ENCODE peak calls at places on chromosomes 16 and 17, in eight cellular contexts. One of them, this sample, is unnamed. For H3K9me3, the result is how much of the 10 kb centered on the place peaks cover.

GRCh38 chr17:50203086-50203485 is 1.7 kb upstream of the COL1A1 start:
- DNase-seq in naive thymus-derived CD4-positive, alpha-beta T cell: no peak
- DNase-seq in esophagus squamous epithelium: no peak
- DNase-seq in left ventricle myocardium inferior: no peak
- DNase-seq in right lobe of liver: no peak
- DNase-seq in Panc1: no peak
- DNase-seq in tibial artery: peak
- DNase-seq in adrenal gland: no peak
- DNase-seq in this sample: no peak

GRCh38 chr17:31696703-31697325 is 162.2 kb downstream of the COPRS start:
- DNase-seq in right lobe of liver: no peak
- DNase-seq in naive thymus-derived CD4-positive, alpha-beta T cell: no peak
- DNase-seq in esophagus squamous epithelium: no peak
- DNase-seq in adrenal gland: no peak
- DNase-seq in Panc1: no peak
- DNase-seq in tibial artery: no peak
- DNase-seq in left ventricle myocardium inferior: no peak
- DNase-seq in this sample: no peak

GRCh38 chr16:84520778-84521770 is 16.6 kb upstream of the MEAK7 start:
- DNase-seq in naive thymus-derived CD4-positive, alpha-beta T cell: no peak
- DNase-seq in tibial artery: no peak
- DNase-seq in esophagus squamous epithelium: no peak
- DNase-seq in Panc1: no peak
- DNase-seq in right lobe of liver: no peak
- DNase-seq in adrenal gland: no peak
- DNase-seq in left ventricle myocardium inferior: no peak
- DNase-seq in this sample: no peak

GRCh38 chr16:75265911-75266701 is 14.7 kb upstream of the BCAR1 start:
- DNase-seq in left ventricle myocardium inferior: peak
- DNase-seq in esophagus squamous epithelium: no peak
- DNase-seq in naive thymus-derived CD4-positive, alpha-beta T cell: no peak
- DNase-seq in tibial artery: peak
- DNase-seq in adrenal gland: peak
- DNase-seq in Panc1: no peak
- DNase-seq in right lobe of liver: peak
- DNase-seq in this sample: peak

GRCh38 chr17:69834494-69834893 is 240.5 kb upstream of the KCNJ16 start:
- DNase-seq in left ventricle myocardium inferior: no peak
- DNase-seq in tibial artery: no peak
- DNase-seq in right lobe of liver: no peak
- DNase-seq in naive thymus-derived CD4-positive, alpha-beta T cell: no peak
- DNase-seq in adrenal gland: no peak
- DNase-seq in Panc1: no peak
- DNase-seq in esophagus squamous epithelium: no peak
- DNase-seq in this sample: no peak

GRCh38 chr17:70369296-70369855 is 200.0 kb downstream of the KCNJ2 start:
- DNase-seq in left ventricle myocardium inferior: no peak
- DNase-seq in naive thymus-derived CD4-positive, alpha-beta T cell: no peak
- DNase-seq in Panc1: no peak
- DNase-seq in tibial artery: no peak
- DNase-seq in right lobe of liver: no peak
- DNase-seq in adrenal gland: no peak
- DNase-seq in esophagus squamous epithelium: no peak
- DNase-seq in this sample: no peak

GRCh38 chr17:44529864-44530263 is 26.7 kb upstream of the GPATCH8 start:
- DNase-seq in naive thymus-derived CD4-positive, alpha-beta T cell: no peak
- DNase-seq in esophagus squamous epithelium: no peak
- DNase-seq in adrenal gland: no peak
- DNase-seq in right lobe of liver: no peak
- DNase-seq in left ventricle myocardium inferior: no peak
- DNase-seq in tibial artery: no peak
- DNase-seq in Panc1: no peak
- DNase-seq in this sample: no peak

GRCh38 chr16:25005445-25006306 is 9.5 kb downstream of the ARHGAP17 start:
- DNase-seq in Panc1: no peak
- DNase-seq in esophagus squamous epithelium: no peak
- DNase-seq in left ventricle myocardium inferior: no peak
- DNase-seq in tibial artery: no peak
- DNase-seq in right lobe of liver: no peak
- DNase-seq in naive thymus-derived CD4-positive, alpha-beta T cell: no peak
- DNase-seq in adrenal gland: no peak
- DNase-seq in this sample: no peak

GRCh38 chr16:49776085-49776501 is 79.8 kb downstream of the ZNF423 start:
- DNase-seq in Panc1: no peak
- DNase-seq in left ventricle myocardium inferior: peak
- DNase-seq in tibial artery: peak
- DNase-seq in naive thymus-derived CD4-positive, alpha-beta T cell: no peak
- DNase-seq in adrenal gland: no peak
- DNase-seq in right lobe of liver: peak
- DNase-seq in esophagus squamous epithelium: no peak
- DNase-seq in this sample: peak

GRCh38 chr17:33481652-33482051 is 188.6 kb upstream of the ASIC2 start:
- DNase-seq in naive thymus-derived CD4-positive, alpha-beta T cell: no peak
- DNase-seq in Panc1: no peak
- DNase-seq in esophagus squamous epithelium: no peak
- DNase-seq in right lobe of liver: no peak
- DNase-seq in tibial artery: no peak
- DNase-seq in adrenal gland: no peak
- DNase-seq in left ventricle myocardium inferior: no peak
- DNase-seq in this sample: no peak

GRCh38 chr16:8866884-8867482 is 1.8 kb downstream of the CARHSP1 start:
- DNase-seq in right lobe of liver: no peak
- DNase-seq in esophagus squamous epithelium: no peak
- DNase-seq in Panc1: no peak
- DNase-seq in naive thymus-derived CD4-positive, alpha-beta T cell: no peak
- DNase-seq in tibial artery: peak
- DNase-seq in adrenal gland: no peak
- DNase-seq in left ventricle myocardium inferior: no peak
- DNase-seq in this sample: no peak

GRCh38 chr17:81727324-81728031 is 15.4 kb downstream of the SLC25A10 start:
- DNase-seq in naive thymus-derived CD4-positive, alpha-beta T cell: no peak
- DNase-seq in adrenal gland: no peak
- DNase-seq in esophagus squamous epithelium: no peak
- DNase-seq in left ventricle myocardium inferior: no peak
- DNase-seq in tibial artery: no peak
- DNase-seq in Panc1: no peak
- DNase-seq in right lobe of liver: peak
- DNase-seq in this sample: no peak

GRCh38 chr16:50351116-50351515 is 17.7 kb downstream of the BRD7 start:
- DNase-seq in right lobe of liver: no peak
- DNase-seq in Panc1: no peak
- DNase-seq in adrenal gland: no peak
- DNase-seq in tibial artery: no peak
- DNase-seq in left ventricle myocardium inferior: no peak
- DNase-seq in esophagus squamous epithelium: no peak
- DNase-seq in naive thymus-derived CD4-positive, alpha-beta T cell: no peak
- DNase-seq in this sample: no peak

GRCh38 chr17:80694992-80695912 is 150.6 kb downstream of the RPTOR start:
- DNase-seq in left ventricle myocardium inferior: no peak
- DNase-seq in tibial artery: no peak
- DNase-seq in right lobe of liver: no peak
- DNase-seq in esophagus squamous epithelium: no peak
- DNase-seq in adrenal gland: peak
- DNase-seq in Panc1: no peak
- DNase-seq in naive thymus-derived CD4-positive, alpha-beta T cell: no peak
- DNase-seq in this sample: no peak

GRCh38 chr17:80424261-80424660 is 9.3 kb downstream of the ENDOV start:
- DNase-seq in left ventricle myocardium inferior: no peak
- DNase-seq in esophagus squamous epithelium: no peak
- DNase-seq in right lobe of liver: no peak
- DNase-seq in Panc1: no peak
- DNase-seq in naive thymus-derived CD4-positive, alpha-beta T cell: no peak
- DNase-seq in adrenal gland: no peak
- DNase-seq in tibial artery: no peak
- DNase-seq in this sample: no peak

GRCh38 chr16:28897826-28898225 is 19.5 kb downstream of the ATP2A1 start:
- DNase-seq in esophagus squamous epithelium: no peak
- DNase-seq in Panc1: no peak
- DNase-seq in tibial artery: no peak
- DNase-seq in naive thymus-derived CD4-positive, alpha-beta T cell: no peak
- DNase-seq in right lobe of liver: no peak
- DNase-seq in left ventricle myocardium inferior: no peak
- DNase-seq in adrenal gland: no peak
- DNase-seq in this sample: no peak

GRCh38 chr16:78437352-78437968 is 338.0 kb downstream of the WWOX start:
- DNase-seq in right lobe of liver: peak
- DNase-seq in Panc1: peak
- DNase-seq in tibial artery: no peak
- DNase-seq in left ventricle myocardium inferior: no peak
- DNase-seq in adrenal gland: peak
- DNase-seq in esophagus squamous epithelium: no peak
- DNase-seq in naive thymus-derived CD4-positive, alpha-beta T cell: peak
- DNase-seq in this sample: peak

DNA sequence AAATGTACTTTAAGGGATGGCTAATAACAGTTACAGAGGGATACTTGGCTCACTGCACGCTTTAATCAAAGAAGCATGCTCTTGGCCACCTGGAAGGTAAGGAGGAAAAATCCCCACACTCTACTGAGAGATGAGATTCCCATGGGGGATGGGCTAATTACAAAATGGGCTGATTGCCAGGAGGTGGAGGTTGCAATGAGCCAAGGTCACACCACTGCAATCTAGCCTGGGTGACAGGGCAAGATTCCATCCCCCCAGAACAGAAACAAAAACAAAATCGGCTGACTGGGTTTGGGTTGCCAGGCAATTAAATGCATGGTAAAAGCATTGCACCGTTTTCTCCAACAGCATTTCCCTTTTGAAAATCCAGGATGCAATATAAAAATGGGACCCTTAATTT is 18.0 kb downstream of the N4BP1 start:
- DNase-seq in naive thymus-derived CD4-positive, alpha-beta T cell: no peak
- DNase-seq in adrenal gland: peak
- DNase-seq in tibial artery: no peak
- DNase-seq in right lobe of liver: no peak
- DNase-seq in Panc1: no peak
- DNase-seq in esophagus squamous epithelium: no peak
- DNase-seq in left ventricle myocardium inferior: no peak
- DNase-seq in this sample: no peak
- H3K9me3 ChIP-seq in naive thymus-derived CD4-positive, alpha-beta T cell: under half
- H3K9me3 ChIP-seq in adrenal gland: under half
- H3K9me3 ChIP-seq in tibial artery: under half
- H3K9me3 ChIP-seq in right lobe of liver: under half
- H3K9me3 ChIP-seq in Panc1: under half
- H3K9me3 ChIP-seq in esophagus squamous epithelium: under half
- H3K9me3 ChIP-seq in left ventricle myocardium inferior: under half
- H3K9me3 ChIP-seq in this sample: under half

DNA sequence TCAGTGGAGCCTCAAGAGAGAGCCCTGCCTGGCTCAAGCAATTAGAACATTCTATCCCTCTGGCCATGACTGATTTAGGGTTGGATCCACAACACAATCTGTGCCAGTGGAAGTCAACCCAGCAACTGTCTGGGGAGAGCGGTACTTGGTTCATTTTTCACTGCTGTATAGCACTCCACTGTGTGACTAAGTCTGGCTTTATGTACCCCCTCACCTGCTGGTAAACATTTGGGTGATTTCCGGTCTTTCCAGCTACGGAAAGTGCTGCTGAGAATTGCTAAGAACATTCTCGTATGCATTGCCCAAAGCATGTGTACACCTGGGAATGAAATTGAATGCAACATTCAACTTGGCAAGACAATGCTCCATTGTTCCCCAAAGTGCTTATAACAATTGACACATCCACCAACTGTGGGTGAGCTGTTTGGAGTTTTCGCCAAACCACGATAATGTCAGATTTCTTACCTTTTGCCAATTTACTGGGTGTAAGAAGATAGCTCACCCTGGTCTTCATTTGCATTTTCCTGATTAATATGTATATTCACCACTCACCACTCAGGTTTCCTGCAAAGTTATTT is 63.5 kb upstream of the MED9 start:
- DNase-seq in naive thymus-derived CD4-positive, alpha-beta T cell: no peak
- DNase-seq in adrenal gland: no peak
- DNase-seq in Panc1: no peak
- DNase-seq in esophagus squamous epithelium: no peak
- DNase-seq in left ventricle myocardium inferior: no peak
- DNase-seq in tibial artery: no peak
- DNase-seq in right lobe of liver: no peak
- DNase-seq in this sample: no peak
- H3K4me3 ChIP-seq in naive thymus-derived CD4-positive, alpha-beta T cell: no peak
- H3K4me3 ChIP-seq in adrenal gland: no peak
- H3K4me3 ChIP-seq in Panc1: no peak
- H3K4me3 ChIP-seq in esophagus squamous epithelium: no peak
- H3K4me3 ChIP-seq in left ventricle myocardium inferior: no peak
- H3K4me3 ChIP-seq in tibial artery: no peak
- H3K4me3 ChIP-seq in right lobe of liver: no peak
- H3K4me3 ChIP-seq in this sample: no peak

DNA sequence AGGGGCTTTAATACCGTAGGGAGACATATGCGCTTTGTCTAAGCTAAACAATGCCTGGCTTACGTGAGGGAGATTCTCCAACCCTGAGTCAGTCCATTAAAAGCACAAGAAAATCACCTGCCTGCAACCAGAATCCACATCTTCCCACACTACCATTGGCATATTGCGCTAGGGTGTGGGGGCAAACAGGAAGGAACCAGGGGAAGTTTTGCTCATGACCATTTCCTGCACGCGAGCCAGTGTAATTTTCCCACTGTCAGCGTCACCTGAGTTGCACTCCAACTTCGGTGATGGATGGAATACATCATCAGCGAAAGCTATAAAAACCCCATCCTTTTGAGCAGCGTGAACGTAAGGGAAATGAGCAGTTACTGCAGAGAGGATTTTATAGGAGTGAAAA is 167.9 kb upstream of the NOL11 start:
- DNase-seq in left ventricle myocardium inferior: no peak
- DNase-seq in naive thymus-derived CD4-positive, alpha-beta T cell: no peak
- DNase-seq in right lobe of liver: no peak
- DNase-seq in tibial artery: no peak
- DNase-seq in Panc1: no peak
- DNase-seq in adrenal gland: no peak
- DNase-seq in esophagus squamous epithelium: no peak
- DNase-seq in this sample: no peak
- H3K9me3 ChIP-seq in left ventricle myocardium inferior: under half
- H3K9me3 ChIP-seq in naive thymus-derived CD4-positive, alpha-beta T cell: under half
- H3K9me3 ChIP-seq in right lobe of liver: under half
- H3K9me3 ChIP-seq in tibial artery: under half
- H3K9me3 ChIP-seq in Panc1: under half
- H3K9me3 ChIP-seq in adrenal gland: under half
- H3K9me3 ChIP-seq in esophagus squamous epithelium: under half
- H3K9me3 ChIP-seq in this sample: under half

DNA sequence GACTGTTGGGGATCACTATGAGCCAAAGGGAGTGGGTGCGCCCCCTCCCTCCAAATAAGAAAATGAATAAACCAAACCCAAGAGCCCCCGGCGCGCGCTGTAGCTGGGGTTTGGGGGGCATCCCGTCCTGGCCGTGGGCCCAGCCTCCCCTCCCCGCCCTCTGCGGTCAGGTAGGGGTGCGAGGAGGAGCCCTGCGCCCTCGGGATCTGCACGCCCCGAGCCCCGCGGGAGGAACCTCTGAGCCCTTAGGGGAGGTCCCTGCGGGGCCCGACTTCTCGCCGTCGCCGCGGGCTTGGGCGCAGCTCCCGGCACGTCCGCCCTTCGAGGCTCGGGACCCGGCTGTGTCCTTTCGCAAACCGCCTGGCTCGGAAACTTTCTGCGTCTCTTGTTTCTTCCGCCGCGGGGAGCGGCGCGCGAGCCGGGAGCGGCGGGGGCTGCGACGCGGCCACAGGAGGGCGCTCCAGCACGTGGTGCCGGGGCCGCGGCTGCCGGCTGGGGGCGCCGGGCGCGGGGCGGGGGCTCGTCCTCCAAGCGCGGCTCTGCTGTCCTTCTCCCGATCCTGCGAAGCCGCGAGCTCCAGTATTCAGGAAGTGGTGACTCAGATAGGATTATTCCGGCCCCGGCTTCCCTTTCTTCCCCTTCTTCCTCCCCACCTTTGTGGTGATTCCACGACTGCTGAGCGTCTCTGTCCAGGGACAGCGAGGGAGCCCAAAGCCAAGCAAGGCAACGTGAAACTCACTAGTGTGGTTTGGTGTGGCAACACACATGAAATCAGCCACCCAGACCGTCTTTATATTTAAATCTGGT is 1.6 kb downstream of the PITPNC1 start:
- DNase-seq in naive thymus-derived CD4-positive, alpha-beta T cell: peak
- DNase-seq in adrenal gland: peak
- DNase-seq in esophagus squamous epithelium: no peak
- DNase-seq in Panc1: no peak
- DNase-seq in tibial artery: peak
- DNase-seq in left ventricle myocardium inferior: peak
- DNase-seq in right lobe of liver: peak
- DNase-seq in this sample: peak
- H3K4me3 ChIP-seq in naive thymus-derived CD4-positive, alpha-beta T cell: peak
- H3K4me3 ChIP-seq in adrenal gland: peak
- H3K4me3 ChIP-seq in esophagus squamous epithelium: peak
- H3K4me3 ChIP-seq in Panc1: peak
- H3K4me3 ChIP-seq in tibial artery: peak
- H3K4me3 ChIP-seq in left ventricle myocardium inferior: peak
- H3K4me3 ChIP-seq in right lobe of liver: peak
- H3K4me3 ChIP-seq in this sample: peak

This sample was measured in SJCRH30.